ENCODE peak calls at places on chromosome 17, in seven cellular contexts. P, D, A, R, W, L and F are unnamed samples.

GRCh38 chr17:8837438-8838075 is 29.9 kb downstream of the PIK3R6 start:
- DNase-seq in W (no peak), R (peak), L (no peak), D (no peak), A (no peak), P (no peak), F (no peak)

GRCh38 chr17:28950017-28950751 is 1.1 kb downstream of the PHF12 start:
- DNase-seq in L (peak), A (peak), R (peak), W (peak), P (peak), D (peak), F (peak)

GRCh38 chr17:10118788-10119130 is 79.6 kb downstream of the GAS7 start:
- DNase-seq in A (no peak), W (no peak), D (no peak), L (no peak), P (no peak), R (no peak), F (no peak)

GRCh38 chr17:18896947-18897346 is 39.0 kb downstream of the PRPSAP2 start:
- DNase-seq in P (no peak), D (no peak), W (no peak), L (no peak), R (no peak), A (no peak), F (no peak)

GRCh38 chr17:77875881-77876509 is 82.5 kb upstream of the TNRC6C start:
- DNase-seq in D (no peak), W (peak), R (no peak), P (no peak), A (no peak), L (no peak), F (no peak)

GRCh38 chr17:1126327-1126726 is 53.5 kb downstream of the ABR start:
- DNase-seq in D (no peak), A (no peak), R (no peak), L (no peak), P (no peak), W (no peak), F (no peak)

GRCh38 chr17:82985973-82986372 is 93.4 kb upstream of the METRNL start:
- DNase-seq in A (no peak), R (no peak), D (peak), L (peak), P (peak), W (peak), F (peak)

GRCh38 chr17:82528484-82529265 is 9.1 kb downstream of the FOXK2 start:
- DNase-seq in W (no peak), A (peak), P (peak), L (no peak), R (no peak), D (peak), F (peak)

GRCh38 chr17:17812211-17813054 is 24.4 kb downstream of the SREBF1 start:
- DNase-seq in A (no peak), R (no peak), P (peak), W (peak), D (peak), L (peak), F (peak)

GRCh38 chr17:76554131-76554530 is 14.3 kb downstream of the PRCD start:
- DNase-seq in L (no peak), A (no peak), W (no peak), P (peak), R (no peak), D (no peak), F (no peak)

GRCh38 chr17:39170051-39170450 is 4.1 kb upstream of the ARL5C start:
- DNase-seq in P (no peak), A (no peak), W (no peak), L (no peak), R (no peak), D (no peak), F (no peak)